ENCODE peak calls at places on chromosomes 6 and 20, in six cellular contexts. N is coronary artery, F is left ventricle myocardium inferior, J is breast epithelium, X is HL-60, K is H9. V is an unnamed sample.
A peak's percentile ranks its signal among the peaks of the same experiment; 100 is the strongest.

GRCh38 chr20:11689262-11689661 is 228.4 kb upstream of the BTBD3 start:
- DNase-seq in N (no peak), F (no peak), J (no peak), X (no peak), K (no peak), V (no peak)

GRCh38 chr6:71246596-71246995 is 42.0 kb upstream of the OGFRL1 start:
- DNase-seq in N (no peak), F (no peak), J (no peak), X (no peak), K (no peak), V (no peak)

GRCh38 chr6:22333802-22334201 is 37.0 kb upstream of the PRL start:
- DNase-seq in N (no peak), F (no peak), J (no peak), X (no peak), K (no peak), V (no peak)

GRCh38 chr6:89758830-89759229 is 60.8 kb downstream of the MDN1 start:
- DNase-seq in N (no peak), F (no peak), J (no peak), X (no peak), K (no peak), V (no peak)

GRCh38 chr6:48962041-48962440 is 501.0 kb downstream of the MMUT start:
- DNase-seq in N (no peak), F (no peak), J (no peak), X (no peak), K (no peak), V (no peak)

GRCh38 chr20:10705801-10706459 is 32.1 kb upstream of the JAG1 start:
- DNase-seq in N (no peak), F (no peak), J (no peak), X (no peak), K (no peak), V (no peak)

GRCh38 chr6:132122176-132122575 is 171.0 kb upstream of the CCN2 start:
- DNase-seq in N (no peak), F (no peak), J (no peak), X (no peak), K (no peak), V (no peak)

GRCh38 chr6:73823046-73823735 is 127.2 kb downstream of the CD109 start:
- DNase-seq in N (no peak), F (no peak), J (no peak), X (no peak), K (no peak), V (no peak)

GRCh38 chr20:7029005-7029404 is 261.5 kb downstream of the BMP2 start:
- DNase-seq in N (no peak), F (no peak), J (no peak), X (no peak), K (no peak), V (no peak)

GRCh38 chr6:101001012-101001411 is 119.9 kb upstream of the ASCC3 start:
- DNase-seq in N (no peak), F (no peak), J (no peak), X (peak; percentile 52), K (no peak), V (no peak)

GRCh38 chr6:52551483-52552277 is 25.2 kb downstream of the TRAM2 start:
- DNase-seq in N (peak; percentile 84), F (peak; percentile 58), J (peak; percentile 65), X (no peak), K (peak; percentile 67), V (peak; percentile 53)

GRCh38 chr6:163529605-163530004 is 115.1 kb downstream of the QKI start:
- DNase-seq in N (no peak), F (no peak), J (no peak), X (no peak), K (no peak), V (no peak)

GRCh38 chr6:26484161-26484560 is 15.9 kb upstream of the BTN1A1 start:
- DNase-seq in N (no peak), F (no peak), J (no peak), X (no peak), K (no peak), V (no peak)

GRCh38 chr6:20366082-20366834 is 35.4 kb upstream of the E2F3 start:
- DNase-seq in N (no peak), F (no peak), J (peak; percentile 59), X (no peak), K (no peak), V (no peak)

GRCh38 chr20:61959301-61959700 is 106.4 kb downstream of the TAF4 start:
- DNase-seq in N (no peak), F (no peak), J (no peak), X (no peak), K (peak; percentile 83), V (no peak)

GRCh38 chr6:114576330-114576729 is 233.5 kb upstream of the HS3ST5 start:
- DNase-seq in N (no peak), F (no peak), J (no peak), X (no peak), K (no peak), V (no peak)

GRCh38 chr20:51525241-51526104 is 17.0 kb downstream of the NFATC2 start:
- DNase-seq in N (no peak), F (no peak), J (no peak), X (peak; percentile 62), K (no peak), V (no peak)

GRCh38 chr6:13413466-13413862 is 73.9 kb downstream of the GFOD1 start:
- DNase-seq in N (peak; percentile 90), F (no peak), J (no peak), X (no peak), K (no peak), V (peak; percentile 56)

GRCh38 chr20:7650481-7650880 is 289.8 kb downstream of the HAO1 start:
- DNase-seq in N (no peak), F (no peak), J (no peak), X (no peak), K (no peak), V (no peak)

GRCh38 chr6:82022614-82023102 is 224.9 kb downstream of the IBTK start:
- DNase-seq in N (no peak), F (no peak), J (no peak), X (no peak), K (no peak), V (no peak)

GRCh38 chr6:43246301-43247114 is 3.2 kb downstream of the TTBK1 start:
- DNase-seq in N (peak; percentile 81), F (peak; percentile 51), J (no peak), X (peak; percentile 33), K (peak; percentile 98), V (peak; percentile 73)

GRCh38 chr6:70456725-70457124 is 43.4 kb downstream of the FAM135A start:
- DNase-seq in N (no peak), F (no peak), J (no peak), X (no peak), K (no peak), V (no peak)

GRCh38 chr6:127288705-127289104 is 22.0 kb downstream of the RNF146 start:
- DNase-seq in N (no peak), F (no peak), J (no peak), X (no peak), K (no peak), V (no peak)

GRCh38 chr6:11179088-11179977 is 53.1 kb downstream of the NEDD9 start:
- DNase-seq in N (no peak), F (no peak), J (no peak), X (no peak), K (peak; percentile 57), V (no peak)

GRCh38 chr6:125365230-125365629 is 63.5 kb upstream of the HDDC2 start:
- DNase-seq in N (no peak), F (no peak), J (no peak), X (no peak), K (no peak), V (no peak)

GRCh38 chr6:125375013-125375412 is 73.2 kb upstream of the HDDC2 start:
- DNase-seq in N (no peak), F (no peak), J (no peak), X (no peak), K (no peak), V (no peak)

GRCh38 chr6:125367036-125367782 is 65.4 kb upstream of the HDDC2 start:
- DNase-seq in N (no peak), F (no peak), J (no peak), X (no peak), K (no peak), V (no peak)

GRCh38 chr6:125375841-125376240 is 74.1 kb upstream of the HDDC2 start:
- DNase-seq in N (no peak), F (no peak), J (no peak), X (no peak), K (no peak), V (no peak)

GRCh38 chr6:125370343-125370742 is 68.6 kb upstream of the HDDC2 start:
- DNase-seq in N (no peak), F (peak; percentile 38), J (no peak), X (no peak), K (no peak), V (no peak)
- TF ChIP-seq CTCF in N (no peak), F (no peak), J (no peak), X (no peak), K (no peak), V (no peak)

GRCh38 chr20:55143605-55144004 is 668.2 kb downstream of the DOK5 start:
- DNase-seq in N (no peak), F (no peak), J (no peak), X (no peak), K (no peak), V (no peak)
- H3K27ac ChIP-seq in N (no peak overlapping the region), F (no peak overlapping the region), J (no peak overlapping the region), X (no peak overlapping the region), K (no peak overlapping the region), V (no peak overlapping the region)

GRCh38 chr6:119979862-119980261 is 630.3 kb upstream of the MAN1A1 start:
- DNase-seq in N (no peak), F (no peak), J (no peak), X (no peak), K (no peak), V (no peak)
- TF ChIP-seq CTCF in N (no peak), F (no peak), J (no peak), X (no peak), K (peak; percentile 79), V (no peak)

GRCh38 chr20:23120261-23120660 is 34.1 kb upstream of the CD93 start:
- DNase-seq in N (no peak), F (no peak), J (no peak), X (no peak), K (no peak), V (no peak)
- H3K27ac ChIP-seq in N (peak overlapping the region; percentile 60), F (peak overlapping the region; percentile 86), J (no peak overlapping the region), X (no peak overlapping the region), K (no peak overlapping the region), V (no peak overlapping the region)

DNA sequence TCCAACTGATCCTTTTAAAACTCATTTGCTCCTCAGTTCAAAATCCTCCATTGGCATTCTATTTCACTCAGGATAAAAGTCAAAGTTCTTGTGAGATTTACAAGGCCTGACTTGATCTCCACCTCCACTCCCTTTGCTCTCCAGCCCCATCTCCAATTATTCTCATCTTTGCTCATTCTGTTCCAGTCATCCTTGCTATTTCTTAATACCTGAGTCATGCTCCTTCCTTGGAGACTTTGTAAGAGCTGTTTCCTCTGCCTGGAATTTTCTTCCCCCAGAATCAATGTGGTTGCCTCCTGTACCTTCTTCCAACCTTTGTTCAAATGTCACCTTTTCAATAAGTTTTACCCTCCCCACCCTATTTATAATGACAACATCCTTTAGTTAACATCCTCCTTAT is 373.5 kb downstream of the HTR1B start:
- DNase-seq in N (no peak), F (no peak), J (no peak), X (no peak), K (no peak), V (no peak)
- TF ChIP-seq CTCF in N (no peak), F (no peak), J (no peak), X (no peak), K (no peak), V (no peak)